ENCODE peak calls at places on chromosomes 1 and 21, in nine cellular contexts. One of them, this sample, is unnamed.
A peak's percentile ranks its signal among the peaks of the same experiment; 100 is the strongest.

GRCh38 chr1:244647819-244648218 is 5.1 kb upstream of the DESI2 start:
- DNase-seq in NCI-H774: no peak
- DNase-seq in hepatic stellate cell: no peak
- DNase-seq in HS-27A: no peak
- DNase-seq in HTR-8/SVneo: no peak
- DNase-seq in cardiac fibroblast: no peak
- DNase-seq in NCI-H524 treated with DMSO at 0.1 percent for 48 hours: no peak
- DNase-seq in H9: peak; percentile 36
- DNase-seq in endothelial cell of umbilical vein: no peak
- DNase-seq in this sample: no peak

GRCh38 chr21:20698585-20698984 is 299.6 kb upstream of the NCAM2 start:
- DNase-seq in endothelial cell of umbilical vein: no peak
- DNase-seq in NCI-H774: no peak
- DNase-seq in NCI-H524 treated with DMSO at 0.1 percent for 48 hours: no peak
- DNase-seq in cardiac fibroblast: no peak
- DNase-seq in H9: peak; percentile 47
- DNase-seq in HTR-8/SVneo: no peak
- DNase-seq in hepatic stellate cell: no peak
- DNase-seq in HS-27A: no peak
- DNase-seq in this sample: no peak

GRCh38 chr1:95080446-95080845 is 7.7 kb upstream of the ALG14 start:
- DNase-seq in hepatic stellate cell: no peak
- DNase-seq in HS-27A: no peak
- DNase-seq in endothelial cell of umbilical vein: no peak
- DNase-seq in H9: no peak
- DNase-seq in cardiac fibroblast: no peak
- DNase-seq in NCI-H774: no peak
- DNase-seq in HTR-8/SVneo: no peak
- DNase-seq in NCI-H524 treated with DMSO at 0.1 percent for 48 hours: no peak
- DNase-seq in this sample: no peak

GRCh38 chr1:90708236-90708786 is 8.8 kb downstream of the BARHL2 start:
- DNase-seq in endothelial cell of umbilical vein: no peak
- DNase-seq in NCI-H774: no peak
- DNase-seq in HS-27A: no peak
- DNase-seq in NCI-H524 treated with DMSO at 0.1 percent for 48 hours: no peak
- DNase-seq in HTR-8/SVneo: no peak
- DNase-seq in hepatic stellate cell: no peak
- DNase-seq in cardiac fibroblast: no peak
- DNase-seq in H9: no peak
- DNase-seq in this sample: no peak

GRCh38 chr1:37633040-37633949 is 1.4 kb downstream of the RSPO1 start:
- DNase-seq in HTR-8/SVneo: no peak
- DNase-seq in HS-27A: no peak
- DNase-seq in cardiac fibroblast: no peak
- DNase-seq in NCI-H524 treated with DMSO at 0.1 percent for 48 hours: no peak
- DNase-seq in endothelial cell of umbilical vein: no peak
- DNase-seq in hepatic stellate cell: no peak
- DNase-seq in NCI-H774: no peak
- DNase-seq in H9: no peak
- DNase-seq in this sample: no peak

GRCh38 chr1:246214708-246215504 is 292.2 kb downstream of the SMYD3 start:
- DNase-seq in cardiac fibroblast: peak; percentile 88
- DNase-seq in NCI-H774: no peak
- DNase-seq in H9: no peak
- DNase-seq in HS-27A: peak; percentile 49
- DNase-seq in HTR-8/SVneo: peak; percentile 76
- DNase-seq in hepatic stellate cell: peak; percentile 80
- DNase-seq in endothelial cell of umbilical vein: peak; percentile 88
- DNase-seq in NCI-H524 treated with DMSO at 0.1 percent for 48 hours: no peak
- DNase-seq in this sample: peak; percentile 97

GRCh38 chr21:25862596-25862995 is 127.8 kb downstream of the GABPA start:
- DNase-seq in NCI-H774: no peak
- DNase-seq in hepatic stellate cell: no peak
- DNase-seq in NCI-H524 treated with DMSO at 0.1 percent for 48 hours: peak; percentile 8
- DNase-seq in cardiac fibroblast: peak; percentile 55
- DNase-seq in H9: no peak
- DNase-seq in endothelial cell of umbilical vein: no peak
- DNase-seq in HS-27A: peak; percentile 14
- DNase-seq in HTR-8/SVneo: peak; percentile 14
- DNase-seq in this sample: peak; percentile 40

GRCh38 chr1:9454094-9454418 is 85.2 kb upstream of the SLC25A33 start:
- DNase-seq in endothelial cell of umbilical vein: no peak
- DNase-seq in HTR-8/SVneo: no peak
- DNase-seq in H9: no peak
- DNase-seq in NCI-H524 treated with DMSO at 0.1 percent for 48 hours: no peak
- DNase-seq in cardiac fibroblast: no peak
- DNase-seq in HS-27A: no peak
- DNase-seq in NCI-H774: no peak
- DNase-seq in hepatic stellate cell: no peak
- DNase-seq in this sample: no peak

GRCh38 chr1:28147264-28148094 is 29.0 kb downstream of the PTAFR start:
- DNase-seq in endothelial cell of umbilical vein: no peak
- DNase-seq in H9: peak; percentile 47
- DNase-seq in HTR-8/SVneo: no peak
- DNase-seq in NCI-H524 treated with DMSO at 0.1 percent for 48 hours: no peak
- DNase-seq in HS-27A: no peak
- DNase-seq in hepatic stellate cell: no peak
- DNase-seq in NCI-H774: no peak
- DNase-seq in cardiac fibroblast: no peak
- DNase-seq in this sample: peak; percentile 13

GRCh38 chr1:3060601-3061551 is 8.1 kb upstream of the PRDM16 start:
- DNase-seq in H9: peak; percentile 26
- DNase-seq in HTR-8/SVneo: no peak
- DNase-seq in endothelial cell of umbilical vein: no peak
- DNase-seq in HS-27A: no peak
- DNase-seq in NCI-H774: no peak
- DNase-seq in cardiac fibroblast: no peak
- DNase-seq in NCI-H524 treated with DMSO at 0.1 percent for 48 hours: no peak
- DNase-seq in hepatic stellate cell: peak; percentile 75
- DNase-seq in this sample: no peak

GRCh38 chr1:236253918-236254637 is 27.7 kb downstream of the ERO1B start:
- DNase-seq in HTR-8/SVneo: no peak
- DNase-seq in H9: no peak
- DNase-seq in hepatic stellate cell: no peak
- DNase-seq in NCI-H774: no peak
- DNase-seq in NCI-H524 treated with DMSO at 0.1 percent for 48 hours: no peak
- DNase-seq in cardiac fibroblast: no peak
- DNase-seq in endothelial cell of umbilical vein: no peak
- DNase-seq in HS-27A: no peak
- DNase-seq in this sample: no peak

GRCh38 chr1:54716299-54717047 is 812 bp downstream of the TTC4 start:
- DNase-seq in HTR-8/SVneo: no peak
- DNase-seq in NCI-H774: no peak
- DNase-seq in endothelial cell of umbilical vein: no peak
- DNase-seq in NCI-H524 treated with DMSO at 0.1 percent for 48 hours: no peak
- DNase-seq in hepatic stellate cell: no peak
- DNase-seq in HS-27A: no peak
- DNase-seq in cardiac fibroblast: peak; percentile 33
- DNase-seq in H9: no peak
- DNase-seq in this sample: no peak

GRCh38 chr1:58968360-58968952 is 184.6 kb upstream of the JUN start:
- DNase-seq in NCI-H524 treated with DMSO at 0.1 percent for 48 hours: no peak
- DNase-seq in NCI-H774: no peak
- DNase-seq in hepatic stellate cell: no peak
- DNase-seq in HTR-8/SVneo: no peak
- DNase-seq in HS-27A: no peak
- DNase-seq in H9: no peak
- DNase-seq in cardiac fibroblast: peak; percentile 92
- DNase-seq in endothelial cell of umbilical vein: peak; percentile 75
- DNase-seq in this sample: peak; percentile 69

GRCh38 chr1:202283379-202283844 is 58.3 kb downstream of the UBE2T start:
- DNase-seq in H9: no peak
- DNase-seq in hepatic stellate cell: peak; percentile 55
- DNase-seq in HS-27A: peak; percentile 24
- DNase-seq in cardiac fibroblast: peak; percentile 75
- DNase-seq in endothelial cell of umbilical vein: no peak
- DNase-seq in NCI-H774: no peak
- DNase-seq in HTR-8/SVneo: peak; percentile 91
- DNase-seq in NCI-H524 treated with DMSO at 0.1 percent for 48 hours: no peak
- DNase-seq in this sample: no peak